ENCODE peak calls at places on chromosome X, in four cellular contexts. N is adrenal gland, U is hepatocyte, K is HCT116. D is an unnamed sample.

GRCh38 chrX:43655961-43656494 is at the start of gene MAOA:
- DNase-seq in N (peak), U (peak), K (no peak), D (peak)

GRCh38 chrX:76253432-76253831 is 80.6 kb downstream of the PBDC1 start:
- DNase-seq in N (peak), U (peak), K (peak), D (peak)

GRCh38 chrX:153303276-153304262 is 18.0 kb downstream of the PNMA6F start:
- DNase-seq in N (no peak), U (no peak), K (no peak), D (no peak)

GRCh38 chrX:65667503-65668355 is at the start of gene MSN:
- DNase-seq in N (peak), U (peak), K (no peak), D (peak)

GRCh38 chrX:124518888-124519287 is 172.5 kb downstream of the SH2D1A start:
- DNase-seq in N (no peak), U (no peak), K (no peak), D (peak)

GRCh38 chrX:106391284-106391852 is 220.4 kb upstream of the RADX start:
- DNase-seq in N (no peak), U (no peak), K (no peak), D (no peak)

GRCh38 chrX:96386981-96387380 is 297.7 kb upstream of the DIAPH2 start:
- DNase-seq in N (no peak), U (no peak), K (no peak), D (no peak)

GRCh38 chrX:134600714-134601113 is 57.6 kb downstream of the PLAC1 start:
- DNase-seq in N (no peak), U (no peak), K (peak), D (peak)

GRCh38 chrX:9396930-9397329 is 67.9 kb upstream of the TBL1X start:
- DNase-seq in N (no peak), U (peak), K (no peak), D (peak)

GRCh38 chrX:108019382-108019857 is 25.4 kb upstream of the VSIG1 start:
- DNase-seq in N (no peak), U (no peak), K (no peak), D (no peak)

GRCh38 chrX:23883737-23884354 is 23.9 kb downstream of the APOO start:
- DNase-seq in N (no peak), U (no peak), K (peak), D (peak)

DNA sequence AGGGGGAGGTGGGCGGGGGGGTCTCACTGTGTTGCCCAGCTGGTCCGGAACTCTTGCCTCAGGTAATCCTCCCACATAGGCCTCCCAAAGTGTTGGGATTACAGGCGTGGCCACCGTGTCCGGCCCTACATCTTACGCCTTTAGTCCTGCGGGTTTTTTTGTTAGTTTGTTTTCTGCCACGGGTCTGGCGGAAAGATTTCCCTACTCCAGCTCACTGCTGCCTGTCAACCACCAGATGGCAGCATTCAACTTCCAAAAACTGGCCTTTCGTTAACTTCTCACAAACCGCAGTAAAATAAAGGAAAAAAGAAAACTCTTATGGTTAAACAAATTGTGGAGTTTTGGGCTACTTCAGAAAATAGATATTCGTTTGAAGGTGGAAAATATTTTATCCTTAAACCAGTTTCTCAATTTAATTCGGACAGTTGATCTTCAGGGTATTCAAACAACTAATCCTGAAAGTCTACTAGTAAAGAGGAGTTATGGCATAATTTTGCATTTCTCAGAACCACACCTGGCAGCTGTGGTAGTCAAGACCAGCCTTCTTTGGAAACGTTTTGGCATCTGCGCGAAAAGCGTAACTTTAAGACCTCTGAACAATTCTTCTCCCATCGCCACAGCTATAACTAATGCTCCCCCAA is 41.1 kb downstream of the LUZP4 start:
- DNase-seq in N (peak), U (peak), K (peak), D (peak)
- H3K4me3 ChIP-seq in N (no peak), U (no peak), K (no peak), D (no peak)

DNA sequence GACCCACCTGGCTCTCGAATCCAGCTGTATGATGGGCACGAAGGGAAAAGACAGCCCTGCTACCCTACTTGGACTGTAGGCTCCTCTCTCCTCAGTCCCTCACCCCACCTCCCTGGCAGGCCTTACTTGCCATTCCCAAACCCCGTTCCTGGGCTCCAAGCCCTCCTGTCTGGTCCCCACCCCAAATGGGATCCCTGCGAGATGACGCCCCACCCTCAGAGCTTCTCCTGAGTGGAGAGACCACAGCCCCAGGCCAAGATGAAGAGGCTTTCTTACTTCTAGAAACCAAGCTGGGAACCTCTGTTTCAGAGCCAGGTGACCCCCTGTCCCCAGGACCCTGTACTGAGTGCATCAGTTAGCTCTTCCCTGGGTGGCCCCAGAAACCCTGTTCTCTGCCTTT is 4.5 kb downstream of the NALF2 start:
- DNase-seq in N (no peak), U (no peak), K (no peak), D (no peak)
- H3K4me3 ChIP-seq in N (no peak), U (no peak), K (no peak), D (no peak)

DNA sequence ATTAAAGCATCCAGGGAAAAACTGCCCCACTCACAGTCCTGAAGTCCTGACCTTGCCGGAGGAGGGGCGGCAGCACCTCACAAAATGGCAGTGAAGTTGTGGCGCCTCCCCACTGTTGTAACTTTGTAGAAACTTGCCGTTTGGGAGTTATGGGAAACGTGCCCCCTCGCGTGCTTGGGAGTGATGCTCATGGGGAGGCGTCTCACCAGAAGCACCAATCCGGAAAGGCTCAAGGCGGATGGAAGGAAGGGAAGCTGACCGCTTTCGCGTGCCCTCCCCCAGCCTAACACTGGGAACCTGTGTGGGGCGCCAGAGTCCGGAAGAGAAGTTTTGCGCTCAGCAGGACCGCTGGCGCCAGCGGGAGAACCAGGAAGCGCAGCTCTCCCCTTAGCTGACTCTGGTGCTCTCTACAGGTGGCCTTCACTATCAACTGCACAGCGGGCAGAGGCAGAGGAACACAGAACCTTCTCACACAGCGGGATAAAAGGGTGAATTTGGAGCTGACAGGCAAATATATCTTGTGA is at the start of the genes CT45A10 and SAGE1:
- DNase-seq in N (no peak), U (no peak), K (no peak), D (no peak)
- H3K4me3 ChIP-seq in N (no peak), U (no peak), K (no peak), D (no peak)

GRCh38 chrX:131745942-131746489 is 202.1 kb downstream of the OR13H1 start:
- DNase-seq in N (no peak), U (no peak), K (no peak), D (no peak)

GRCh38 chrX:131739823-131740222 is 195.9 kb downstream of the OR13H1 start:
- DNase-seq in N (no peak), U (no peak), K (no peak), D (no peak)

GRCh38 chrX:131746491-131746968 is 202.7 kb downstream of the OR13H1 start:
- DNase-seq in N (peak), U (no peak), K (peak), D (no peak)

GRCh38 chrX:131741103-131741581 is 197.3 kb downstream of the OR13H1 start:
- DNase-seq in N (peak), U (no peak), K (no peak), D (no peak)
- H3K4me3 ChIP-seq in N (no peak), U (no peak), K (no peak), D (no peak)

GRCh38 chrX:1394731-1395501 is 3.0 kb upstream of the SLC25A6 start:
- DNase-seq in N (peak), U (no peak), K (no peak), D (no peak)
- H3K4me3 ChIP-seq in N (no peak), U (no peak), K (no peak), D (peak)

DNA sequence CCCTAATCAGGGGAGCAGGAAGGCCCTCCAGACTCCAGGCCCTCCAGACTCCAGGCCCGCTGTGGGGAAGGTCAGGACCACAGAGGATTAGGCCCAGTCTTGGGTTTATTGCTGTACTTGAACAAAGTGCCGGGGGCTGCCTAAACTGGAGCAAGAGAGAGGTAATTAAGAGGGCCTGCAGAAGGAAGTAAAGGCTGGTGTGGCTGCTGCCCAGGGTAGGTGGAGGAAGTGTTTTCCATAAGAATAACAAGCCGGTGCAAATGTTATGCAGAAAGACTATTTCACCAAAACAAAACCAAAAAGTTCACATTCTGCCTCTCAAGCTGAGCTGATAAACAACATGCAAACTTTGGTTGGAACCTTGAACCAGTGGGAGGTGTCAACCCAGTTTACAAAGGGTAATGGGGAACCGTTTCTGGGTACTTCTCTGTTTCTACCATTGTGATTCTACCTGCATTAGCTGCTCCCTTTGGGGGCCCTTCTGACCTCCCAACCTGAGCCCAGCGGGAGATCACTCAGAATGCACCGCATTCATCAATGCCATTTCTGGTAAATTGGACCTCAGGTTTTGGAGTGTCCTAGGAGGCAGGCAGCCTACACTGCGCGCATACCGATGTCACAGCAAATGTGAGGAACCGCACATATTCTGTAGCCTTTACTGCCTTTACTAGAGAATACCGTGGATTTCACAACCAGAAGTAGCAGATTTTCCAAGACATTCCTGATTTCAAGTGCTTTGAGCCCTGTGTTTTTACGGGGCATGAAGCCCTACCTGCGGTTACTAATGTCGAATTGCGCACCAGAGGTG is 59.7 kb upstream of the BCOR start:
- DNase-seq in N (no peak), U (no peak), K (no peak), D (no peak)
- H3K4me3 ChIP-seq in N (no peak), U (peak), K (peak), D (peak)

GRCh38 chrX:72624194-72624593 is 51.6 kb upstream of the HDAC8 start:
- DNase-seq in N (no peak), U (no peak), K (no peak), D (no peak)

GRCh38 chrX:72621619-72622485 is 49.2 kb upstream of the HDAC8 start:
- DNase-seq in N (no peak), U (no peak), K (peak), D (peak)

GRCh38 chrX:72621163-72621562 is 48.5 kb upstream of the HDAC8 start:
- DNase-seq in N (no peak), U (no peak), K (no peak), D (no peak)

GRCh38 chrX:72620550-72621145 is 48.0 kb upstream of the HDAC8 start:
- DNase-seq in N (peak), U (peak), K (peak), D (peak)
- H3K4me3 ChIP-seq in N (no peak), U (no peak), K (peak), D (no peak)

GRCh38 chrX:119468930-119469635 is 839 bp downstream of the SLC25A5 start:
- DNase-seq in N (peak), U (peak), K (peak), D (peak)

GRCh38 chrX:119468186-119468929 is at the start of gene SLC25A5:
- DNase-seq in N (peak), U (peak), K (no peak), D (peak)

GRCh38 chrX:119467842-119468185 is 430 bp upstream of the SLC25A5 start:
- DNase-seq in N (no peak), U (no peak), K (no peak), D (no peak)

GRCh38 chrX:119466970-119467369 is 1.3 kb upstream of the SLC25A5 start:
- DNase-seq in N (no peak), U (no peak), K (no peak), D (no peak)

DNA sequence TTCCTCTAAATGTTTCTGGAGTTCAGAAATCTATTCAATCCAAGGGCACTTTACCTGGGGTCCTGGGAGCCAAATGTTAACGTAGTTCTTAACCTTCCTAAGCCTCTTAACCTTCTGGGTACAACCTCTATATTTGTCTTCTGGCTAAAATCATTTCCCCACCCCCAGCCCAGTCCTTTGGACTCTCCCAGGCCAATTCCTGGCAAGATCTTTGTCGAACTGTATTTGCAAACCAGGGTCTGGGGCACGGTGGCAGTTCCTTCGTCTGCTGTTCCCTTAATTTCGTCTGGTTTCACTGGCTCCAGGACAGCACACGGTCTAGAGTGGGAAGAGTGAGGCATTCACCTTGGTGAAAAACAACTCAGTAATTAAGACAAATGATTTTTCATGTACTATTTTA is 811 bp upstream of the SLC25A5 start:
- DNase-seq in N (no peak), U (no peak), K (no peak), D (no peak)
- H3K4me3 ChIP-seq in N (no peak), U (no peak), K (no peak), D (no peak)

DNA sequence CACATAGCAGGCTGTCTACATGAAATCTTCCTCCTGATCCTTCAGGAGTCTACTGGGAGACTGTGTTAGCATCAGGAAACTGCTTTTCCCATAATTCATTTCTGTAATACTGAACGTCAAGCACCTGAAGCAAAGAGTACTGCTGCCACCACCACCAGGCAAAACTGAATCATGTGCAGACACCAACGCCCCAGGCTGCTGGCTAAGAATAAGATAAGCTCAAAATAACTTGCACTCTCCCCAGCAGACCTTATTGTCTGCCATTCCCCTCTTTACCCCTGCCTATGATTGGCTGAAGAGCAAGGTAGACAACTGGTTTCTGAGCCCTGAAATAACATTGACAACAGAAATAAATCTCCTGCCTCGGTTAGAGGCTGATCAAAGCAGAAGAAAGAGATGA is 70.1 kb downstream of the LHFPL1 start:
- DNase-seq in N (no peak), U (no peak), K (no peak), D (no peak)
- H3K4me3 ChIP-seq in N (no peak), U (no peak), K (no peak), D (no peak)

D was measured in MG63.